ENCODE peak calls at places on chromosome 5, in four cellular contexts. L is neural crest cell, K is ovary, C is tibial nerve. D is an unnamed sample.

GRCh38 chr5:102932781-102933180 is 177.7 kb downstream of the PAM start:
- DNase-seq in K (no peak), C (no peak), L (no peak), D (no peak)

GRCh38 chr5:88836195-88836838 is 46.7 kb downstream of the MEF2C start:
- DNase-seq in K (peak; percentile 61), C (no peak), L (no peak), D (peak; percentile 32)

GRCh38 chr5:175347027-175347426 is 97.0 kb downstream of the DRD1 start:
- DNase-seq in C (no peak), L (no peak), K (no peak), D (no peak)

GRCh38 chr5:119878712-119879111 is 249.4 kb downstream of the FAM170A start:
- DNase-seq in K (no peak), L (no peak), C (no peak), D (no peak)

GRCh38 chr5:107831612-107832395 is 161.1 kb upstream of the EFNA5 start:
- DNase-seq in K (no peak), C (no peak), L (no peak), D (no peak)

GRCh38 chr5:93586948-93587918 is 4.2 kb downstream of the NR2F1 start:
- DNase-seq in L (no peak), C (no peak), K (no peak), D (no peak)

GRCh38 chr5:171535162-171535561 is 115.7 kb downstream of the FGF18 start:
- DNase-seq in K (no peak), L (no peak), C (no peak), D (no peak)

GRCh38 chr5:54845567-54845941 is 139.8 kb downstream of the ESM1 start:
- DNase-seq in K (no peak), L (no peak), C (no peak), D (no peak)

GRCh38 chr5:9431496-9432258 is 114.2 kb downstream of the SEMA5A start:
- DNase-seq in K (no peak), L (no peak), C (no peak), D (no peak)

GRCh38 chr5:145699846-145700245 is 135.3 kb downstream of the PRELID2 start:
- DNase-seq in C (no peak), K (no peak), L (no peak), D (no peak)

GRCh38 chr5:114243281-114243982 is 118.4 kb upstream of the KCNN2 start:
- DNase-seq in K (no peak), L (no peak), C (no peak), D (no peak)

GRCh38 chr5:88748670-88749069 is 134.3 kb downstream of the MEF2C start:
- DNase-seq in K (no peak), C (no peak), L (no peak), D (no peak)

GRCh38 chr5:175436403-175436802 is 7.6 kb downstream of the DRD1 start:
- DNase-seq in L (no peak), K (no peak), C (no peak), D (no peak)

GRCh38 chr5:137146402-137146889 is 352.7 kb downstream of the SPOCK1 start:
- DNase-seq in L (peak; percentile 28), K (no peak), C (no peak), D (no peak)

GRCh38 chr5:172347653-172348052 is 64.1 kb upstream of the UBTD2 start:
- DNase-seq in L (no peak), K (no peak), C (no peak), D (no peak)

GRCh38 chr5:41071242-41071641 is at the start of gene MROH2B:
- DNase-seq in C (no peak), K (no peak), L (no peak), D (no peak)

GRCh38 chr5:135824541-135825041 is 9.9 kb upstream of the SLC25A48 start:
- DNase-seq in K (no peak), C (no peak), L (no peak), D (no peak)

GRCh38 chr5:161230222-161230621 is 316.3 kb downstream of the GABRB2 start:
- DNase-seq in L (no peak), K (no peak), C (no peak), D (no peak)

GRCh38 chr5:180830253-180831138 is 27.9 kb upstream of the MGAT1 start:
- DNase-seq in L (no peak), K (peak; percentile 71), C (peak; percentile 41), D (peak; percentile 74)

GRCh38 chr5:154794525-154795234 is 39.5 kb downstream of the LARP1 start:
- DNase-seq in K (no peak), L (no peak), C (no peak), D (no peak)

GRCh38 chr5:131272365-131273123 is 8.7 kb downstream of the CDC42SE2 start:
- DNase-seq in K (no peak), L (no peak), C (no peak), D (no peak)

GRCh38 chr5:144332265-144332664 is 161.6 kb downstream of the KCTD16 start:
- DNase-seq in C (no peak), L (no peak), K (no peak), D (no peak)

GRCh38 chr5:135024956-135025729 is 8.9 kb downstream of the PITX1 start:
- DNase-seq in L (no peak), C (no peak), K (no peak), D (no peak)

DNA sequence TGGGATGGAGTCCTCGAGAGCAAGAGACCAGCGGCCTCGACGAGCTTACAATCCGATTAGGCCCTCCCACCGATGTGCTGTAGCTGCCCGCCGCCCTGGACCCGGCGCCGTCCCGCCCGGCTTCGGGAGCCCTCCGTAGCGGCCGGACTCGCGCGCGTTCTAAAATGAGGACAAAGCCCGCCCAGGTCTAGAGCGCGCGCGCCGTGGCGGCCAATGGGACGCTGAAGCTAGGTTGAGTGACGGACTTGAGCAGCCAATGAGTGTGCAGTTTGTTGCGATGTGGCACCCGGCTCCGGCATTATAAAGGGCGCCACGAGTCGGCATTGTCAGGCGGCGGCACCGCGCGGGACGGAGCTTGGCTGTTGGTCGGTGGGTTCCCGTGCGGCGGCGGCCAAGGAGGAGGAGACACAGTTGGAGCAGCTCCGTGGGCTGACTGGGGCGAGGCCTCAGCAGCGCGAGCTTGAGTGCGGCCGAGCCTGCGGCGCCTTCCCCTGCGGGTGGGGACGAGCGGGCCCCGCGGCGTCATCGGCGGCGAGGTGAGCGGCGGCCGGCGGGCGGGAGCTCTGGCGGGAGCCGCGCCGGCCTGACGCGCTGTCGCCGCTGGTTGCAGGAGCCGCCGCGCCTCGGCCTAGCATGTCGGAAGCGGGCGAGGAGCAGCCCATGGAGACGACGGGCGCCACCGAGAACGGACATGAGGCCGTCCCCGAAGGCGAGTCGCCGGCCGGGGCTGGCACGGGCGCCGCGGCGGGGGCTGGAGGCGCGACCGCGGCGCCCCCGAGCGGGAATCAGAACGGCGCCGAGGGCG is at the start of gene HNRNPAB:
- DNase-seq in K (peak; percentile 98), L (peak; percentile 98), C (peak; percentile 95), D (peak; percentile 95)
- TF ChIP-seq CTCF in K (no peak), L (no peak), C (no peak), D (no peak)

GRCh38 chr5:179203248-179203647 is 142.0 kb downstream of the ADAMTS2 start:
- DNase-seq in K (no peak), L (no peak), C (no peak), D (no peak)
- TF ChIP-seq CTCF in K (no peak), L (no peak), C (no peak), D (no peak)

DNA sequence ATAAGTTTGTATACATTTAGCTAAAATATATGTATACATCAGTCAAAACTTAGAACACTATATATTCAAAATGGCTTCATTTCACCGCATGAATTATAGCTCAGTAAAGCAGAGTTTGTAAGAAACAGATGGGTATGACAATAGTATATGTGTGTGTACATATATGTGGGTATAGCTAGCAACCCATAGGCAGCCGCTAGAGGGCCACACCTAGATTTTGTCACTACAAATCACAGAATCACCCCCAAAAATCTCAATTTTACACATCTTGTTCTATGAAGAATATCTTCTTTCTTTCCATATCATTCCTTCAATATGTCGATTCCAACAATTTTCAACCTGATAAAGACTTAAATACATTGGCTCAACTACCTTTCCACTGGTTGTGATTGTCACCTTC is 357.8 kb upstream of the CCNG1 start:
- DNase-seq in C (no peak), L (no peak), K (no peak), D (no peak)
- TF ChIP-seq CTCF in C (no peak), L (peak; percentile 56), K (no peak), D (no peak)

GRCh38 chr5:4580772-4581171 is 559.4 kb upstream of the ADAMTS16 start:
- DNase-seq in K (no peak), L (no peak), C (no peak), D (no peak)

GRCh38 chr5:4576161-4576748 is 563.9 kb upstream of the ADAMTS16 start:
- DNase-seq in K (no peak), C (no peak), L (no peak), D (no peak)

GRCh38 chr5:4575608-4576007 is 564.5 kb upstream of the ADAMTS16 start:
- DNase-seq in L (no peak), C (no peak), K (no peak), D (no peak)

GRCh38 chr5:4581289-4581688 is 558.8 kb upstream of the ADAMTS16 start:
- DNase-seq in K (no peak), C (no peak), L (no peak), D (no peak)

GRCh38 chr5:4579679-4580078 is 560.5 kb upstream of the ADAMTS16 start:
- DNase-seq in K (no peak), C (no peak), L (no peak), D (no peak)
- TF ChIP-seq CTCF in K (no peak), C (no peak), L (no peak), D (no peak)

DNA sequence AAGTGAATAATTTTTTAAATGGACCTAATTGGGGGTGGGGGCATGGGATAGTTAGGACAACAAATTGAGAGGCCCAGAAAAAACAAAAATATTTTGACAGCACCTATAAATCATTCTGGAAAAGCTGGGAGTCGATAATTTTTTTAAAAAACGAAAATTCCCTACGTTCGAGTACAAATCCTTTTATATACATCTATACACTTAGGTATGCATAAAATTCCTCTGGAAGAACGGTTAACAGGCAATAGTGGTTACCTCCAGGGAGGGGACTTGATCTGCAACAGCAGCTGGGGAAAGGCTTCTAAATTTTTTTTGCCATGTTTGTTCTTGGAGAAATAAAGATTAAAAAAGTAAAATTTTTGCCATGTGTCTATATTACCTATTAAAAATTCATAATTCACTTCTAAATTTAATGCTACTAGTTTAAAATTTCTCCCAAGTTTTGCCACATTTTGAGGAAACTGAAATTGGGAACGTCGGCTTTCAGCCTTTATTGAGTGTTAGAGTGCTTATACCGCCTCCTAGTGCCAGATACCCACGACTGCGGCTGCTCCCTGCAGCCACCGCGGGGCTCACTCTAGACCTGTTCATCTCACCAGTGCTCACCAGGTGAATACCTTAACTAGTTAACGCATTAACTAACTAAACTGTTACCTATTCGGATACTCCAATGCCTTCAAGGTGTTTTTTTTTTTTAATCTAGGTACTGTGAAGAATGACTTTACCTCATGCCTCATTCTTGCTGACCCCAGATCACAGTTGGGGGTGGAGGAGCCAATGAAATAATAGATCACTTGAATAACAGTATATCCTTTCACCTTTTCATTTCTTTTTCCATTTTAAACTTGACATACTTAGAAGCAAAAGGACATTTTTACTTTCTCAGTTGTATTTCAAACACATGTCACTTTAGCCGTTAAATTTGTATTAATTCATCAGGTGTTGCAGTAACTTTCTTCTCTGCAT is 1.8 kb upstream of the BHMT start:
- DNase-seq in C (no peak), K (no peak), L (no peak), D (peak; percentile 23)
- TF ChIP-seq CTCF in C (no peak), K (no peak), L (peak; percentile 57), D (peak; percentile 67)